ENCODE peak calls at places on chromosomes 6 and 20, in six cellular contexts. S, M, H, W, T and U are unnamed samples.

GRCh38 chr6:37276916-37277509 is 19.1 kb upstream of the TMEM217 start:
- DNase-seq in H (no peak), T (no peak), W (no peak), M (no peak), S (no peak), U (no peak)

GRCh38 chr6:84082693-84083265 is 49.2 kb downstream of the MRAP2 start:
- DNase-seq in S (no peak), H (no peak), M (no peak), W (peak; percentile 46), T (no peak), U (no peak)

GRCh38 chr20:63863021-63863797 is 1.9 kb upstream of the TPD52L2 start:
- DNase-seq in H (no peak), T (no peak), W (no peak), S (no peak), M (no peak), U (no peak)

GRCh38 chr6:130811932-130812331 is 15.3 kb upstream of the SMLR1 start:
- DNase-seq in T (no peak), S (no peak), H (no peak), W (no peak), M (no peak), U (peak; percentile 44)

GRCh38 chr20:6039766-6040165 is 14.1 kb downstream of the LRRN4 start:
- DNase-seq in T (no peak), M (no peak), S (no peak), W (no peak), H (no peak), U (no peak)

GRCh38 chr20:60695223-60695622 is 556.8 kb upstream of the CDH4 start:
- DNase-seq in S (no peak), W (no peak), M (no peak), H (no peak), T (no peak), U (peak; percentile 97)

GRCh38 chr20:45377191-45377775 is 842 bp downstream of the TP53TG5 start:
- DNase-seq in M (no peak), W (no peak), S (no peak), H (no peak), T (no peak), U (no peak)

GRCh38 chr6:44228031-44228430 is 4.6 kb downstream of the SLC29A1 start:
- DNase-seq in T (no peak), W (no peak), M (no peak), H (no peak), S (no peak), U (no peak)

GRCh38 chr6:163383912-163384311 is 30.6 kb upstream of the QKI start:
- DNase-seq in H (peak; percentile 77), M (no peak), S (no peak), T (no peak), W (no peak), U (peak; percentile 58)

GRCh38 chr6:57303931-57304681 is 13.3 kb upstream of the PRIM2 start:
- DNase-seq in H (no peak), W (no peak), M (no peak), S (no peak), T (no peak), U (peak; percentile 47)

GRCh38 chr6:127833336-127833735 is 67.5 kb downstream of the THEMIS start:
- DNase-seq in W (no peak), M (no peak), S (no peak), T (no peak), H (no peak), U (no peak)

GRCh38 chr6:140105857-140106256 is 731.4 kb upstream of the CITED2 start:
- DNase-seq in T (no peak), W (peak; percentile 73), S (no peak), H (no peak), M (no peak), U (peak; percentile 17)

GRCh38 chr20:11452326-11452725 is 465.4 kb upstream of the BTBD3 start:
- DNase-seq in M (no peak), H (no peak), W (no peak), T (no peak), S (no peak), U (peak; percentile 76)

GRCh38 chr6:18245642-18246041 is 18.7 kb downstream of the DEK start:
- DNase-seq in M (no peak), W (no peak), H (no peak), T (no peak), S (no peak), U (no peak)

GRCh38 chr6:135722679-135723078 is 128.8 kb upstream of the PDE7B start:
- DNase-seq in W (no peak), S (no peak), T (peak; percentile 88), M (no peak), H (peak; percentile 89), U (peak; percentile 81)

GRCh38 chr6:26216886-26217713 is 129.9 kb downstream of the HFE start:
- DNase-seq in M (peak; percentile 96), T (peak; percentile 95), H (peak; percentile 78), S (peak; percentile 90), W (peak; percentile 95), U (peak; percentile 90)

GRCh38 chr6:31888281-31889258 is 8.9 kb downstream of the EHMT2 start:
- DNase-seq in M (no peak), H (no peak), S (peak; percentile 56), W (peak; percentile 86), T (no peak), U (no peak)

GRCh38 chr6:136788069-136788902 is 4.0 kb downstream of the MAP3K5 start:
- DNase-seq in H (peak; percentile 89), M (no peak), S (no peak), T (peak; percentile 42), W (no peak), U (peak; percentile 93)

GRCh38 chr20:5703542-5704215 is 46.5 kb upstream of the SHLD1 start:
- DNase-seq in H (no peak), S (no peak), M (no peak), T (peak; percentile 35), W (no peak), U (peak; percentile 1)

GRCh38 chr6:42200035-42200434 is 5.3 kb upstream of the GUCA1B start:
- DNase-seq in T (no peak), M (no peak), S (no peak), H (no peak), W (no peak), U (peak; percentile 99)

GRCh38 chr6:26240157-26240980 is 124.6 kb upstream of the BTN3A2 start:
- DNase-seq in M (no peak), W (peak; percentile 94), T (peak; percentile 85), H (no peak), S (peak; percentile 50), U (peak; percentile 89)

GRCh38 chr6:46949662-46950280 is 28.0 kb upstream of the ADGRF5 start:
- DNase-seq in W (no peak), H (no peak), M (no peak), T (no peak), S (peak; percentile 82), U (no peak)

GRCh38 chr6:43771858-43772570 is 2.0 kb downstream of the VEGFA start:
- DNase-seq in H (peak; percentile 33), W (peak; percentile 76), M (peak; percentile 89), S (peak; percentile 86), T (peak; percentile 51), U (peak; percentile 47)

GRCh38 chr6:121190122-121190521 is 144.2 kb downstream of the TBC1D32 start:
- DNase-seq in M (no peak), H (no peak), T (no peak), W (peak; percentile 34), S (no peak), U (no peak)

GRCh38 chr6:80639243-80639642 is 532.8 kb downstream of the BCKDHB start:
- DNase-seq in M (no peak), H (no peak), T (no peak), W (no peak), S (no peak), U (peak; percentile 69)

GRCh38 chr20:49132995-49133451 is 55.1 kb downstream of the STAU1 start:
- DNase-seq in S (no peak), T (peak; percentile 76), M (no peak), W (peak; percentile 79), H (peak; percentile 50), U (peak; percentile 84)

GRCh38 chr6:116680880-116681672 is at the start of gene KPNA5:
- DNase-seq in W (peak; percentile 95), M (peak; percentile 94), T (peak; percentile 94), S (peak; percentile 93), H (peak; percentile 84), U (peak; percentile 90)
- H3K27ac ChIP-seq in W (peak within 1 kb of the TSS; percentile 99), M (peak within 1 kb of the TSS; percentile 92), T (peak within 1 kb of the TSS; percentile 73), S (peak within 1 kb of the TSS; percentile 90), H (peak within 1 kb of the TSS; percentile 85), U (peak within 1 kb of the TSS; percentile 90)

DNA sequence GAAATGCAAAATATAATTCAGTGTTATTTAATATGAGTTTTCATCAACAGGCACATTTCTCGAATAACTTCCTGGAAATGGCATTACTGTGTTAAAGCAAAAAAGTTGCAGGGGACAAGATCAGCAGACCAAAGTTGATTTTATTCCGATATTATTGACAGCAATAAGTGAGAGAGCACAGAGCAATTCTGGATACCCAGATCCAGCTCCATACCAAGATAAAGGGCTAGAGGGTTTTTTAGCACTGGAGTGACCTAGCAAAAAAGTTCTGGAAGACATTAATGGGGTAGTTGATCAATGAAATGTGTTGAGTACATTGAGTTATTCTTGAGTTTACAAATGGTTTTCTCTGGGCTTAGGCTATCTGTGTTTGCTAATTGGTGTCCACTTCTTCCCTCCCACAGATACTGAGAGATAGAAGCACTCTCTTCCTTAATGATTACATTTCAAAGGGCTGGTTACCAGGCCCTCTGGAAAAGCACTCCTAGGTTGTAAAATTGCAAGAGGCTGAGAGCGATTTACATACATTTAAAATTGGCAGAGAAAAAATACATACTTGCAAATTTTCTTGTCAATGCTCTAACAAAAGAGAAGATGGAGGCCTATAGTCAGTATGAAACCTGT is 47.0 kb upstream of the MANEA start:
- DNase-seq in S (no peak), M (no peak), W (peak; percentile 27), H (no peak), T (no peak), U (no peak)
- H3K4me3 ChIP-seq in S (no peak overlapping the region), M (no peak overlapping the region), W (peak overlapping the region; percentile 32), H (no peak overlapping the region), T (no peak overlapping the region), U (no peak overlapping the region)

GRCh38 chr6:152398993-152399392 is 238.2 kb downstream of the SYNE1 start:
- DNase-seq in M (no peak), W (no peak), H (no peak), S (no peak), T (no peak), U (no peak)

GRCh38 chr6:152394303-152394702 is 242.9 kb downstream of the SYNE1 start:
- DNase-seq in W (no peak), M (no peak), H (no peak), T (no peak), S (no peak), U (no peak)

GRCh38 chr6:152401978-152402377 is 235.2 kb downstream of the SYNE1 start:
- DNase-seq in S (no peak), H (peak; percentile 63), W (no peak), M (peak; percentile 66), T (peak; percentile 8), U (no peak)

GRCh38 chr6:152399409-152399808 is 237.8 kb downstream of the SYNE1 start:
- DNase-seq in W (no peak), M (peak; percentile 91), H (no peak), T (no peak), S (no peak), U (peak; percentile 25)

GRCh38 chr6:152398316-152398715 is 238.8 kb downstream of the SYNE1 start:
- DNase-seq in T (no peak), M (no peak), S (no peak), W (no peak), H (no peak), U (no peak)
- H3K27ac ChIP-seq in T (no peak overlapping the region), M (peak overlapping the region; percentile 92), S (no peak overlapping the region), W (no peak overlapping the region), H (no peak overlapping the region), U (no peak overlapping the region)

DNA sequence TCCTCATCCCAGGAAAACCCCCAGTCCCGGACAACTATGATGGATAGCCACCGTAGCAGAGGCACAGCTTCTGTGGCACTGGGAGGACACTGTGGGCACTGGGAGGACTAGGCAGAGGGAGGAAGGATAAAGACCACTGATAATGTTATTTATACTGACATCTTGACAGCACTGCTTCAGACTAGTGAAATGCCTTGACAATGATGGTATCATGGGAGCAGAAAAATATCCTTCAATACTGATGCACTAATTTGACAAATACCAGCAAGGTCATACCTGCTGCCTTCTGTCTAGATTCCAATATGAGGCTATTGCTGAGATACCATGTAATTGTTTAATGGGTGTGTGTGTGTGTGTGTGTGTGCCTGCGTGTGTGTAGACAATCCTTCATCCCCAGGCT is 148.6 kb downstream of the PHACTR1 start:
- DNase-seq in M (no peak), H (no peak), S (no peak), T (no peak), W (no peak), U (no peak)
- H3K4me3 ChIP-seq in M (no peak overlapping the region), H (no peak overlapping the region), S (no peak overlapping the region), T (no peak overlapping the region), W (no peak overlapping the region), U (no peak overlapping the region)